ENCODE peak calls at places on chromosomes 12 and 14, in four cellular contexts. B is GM13977, Z is WTC11, A is astrocyte of the spinal cord. D is an unnamed sample.

GRCh38 chr12:101501410-101502045 is 26.4 kb downstream of the SPIC start:
- DNase-seq in B (no peak), Z (no peak), A (peak; percentile 12), D (no peak)

GRCh38 chr12:108734200-108734906 is 3.0 kb upstream of the CORO1C start:
- DNase-seq in B (no peak), Z (no peak), A (peak; percentile 94), D (no peak)

GRCh38 chr12:16112626-16113560 is 164.6 kb downstream of the SLC15A5 start:
- DNase-seq in B (no peak), Z (peak; percentile 43), A (no peak), D (no peak)

GRCh38 chr12:24078318-24078765 is 128.9 kb upstream of the SOX5 start:
- DNase-seq in B (no peak), Z (no peak), A (no peak), D (no peak)

GRCh38 chr12:45415393-45415817 is 199.5 kb downstream of the ANO6 start:
- DNase-seq in B (peak; percentile 60), Z (no peak), A (peak; percentile 98), D (no peak)

GRCh38 chr12:46933947-46934346 is 108.2 kb upstream of the SLC38A4 start:
- DNase-seq in B (peak; percentile 16), Z (no peak), A (peak; percentile 71), D (no peak)

GRCh38 chr14:72962829-72963312 is 36.6 kb downstream of the DCAF4 start:
- DNase-seq in B (no peak), Z (peak; percentile 71), A (peak; percentile 80), D (no peak)

GRCh38 chr12:43291516-43291915 is 260.5 kb downstream of the ADAMTS20 start:
- DNase-seq in B (no peak), Z (no peak), A (peak; percentile 81), D (no peak)

GRCh38 chr12:79344855-79345840 is 345.6 kb downstream of the PAWR start:
- DNase-seq in B (peak; percentile 12), Z (peak; percentile 61), A (peak; percentile 28), D (no peak)

GRCh38 chr12:104372048-104372720 is 68.6 kb downstream of the EID3 start:
- DNase-seq in B (no peak), Z (no peak), A (no peak), D (no peak)

GRCh38 chr14:71956920-71957563 is 24.8 kb downstream of the RGS6 start:
- DNase-seq in B (peak; percentile 18), Z (no peak), A (no peak), D (no peak)

GRCh38 chr12:80593766-80594165 is 113.7 kb upstream of the MYF6 start:
- DNase-seq in B (no peak), Z (no peak), A (peak; percentile 91), D (no peak)

GRCh38 chr14:65600742-65601141 is 188.2 kb downstream of the FUT8 start:
- DNase-seq in B (no peak), Z (no peak), A (no peak), D (no peak)

GRCh38 chr12:121858662-121859572 is at the start of gene HPD:
- DNase-seq in B (no peak), Z (peak; percentile 18), A (peak; percentile 78), D (no peak)

GRCh38 chr14:30138517-30138916 is 210.9 kb upstream of the PRKD1 start:
- DNase-seq in B (no peak), Z (no peak), A (peak; percentile 10), D (no peak)

GRCh38 chr14:24876009-24876690 is 173.8 kb downstream of the STXBP6 start:
- DNase-seq in B (no peak), Z (no peak), A (no peak), D (no peak)

GRCh38 chr12:124392991-124393790 is 98.3 kb downstream of the RFLNA start:
- DNase-seq in B (no peak), Z (no peak), A (peak; percentile 80), D (no peak)

GRCh38 chr14:95507701-95508103 is 8.7 kb downstream of the SYNE3 start:
- DNase-seq in B (no peak), Z (no peak), A (peak; percentile 80), D (no peak)

DNA sequence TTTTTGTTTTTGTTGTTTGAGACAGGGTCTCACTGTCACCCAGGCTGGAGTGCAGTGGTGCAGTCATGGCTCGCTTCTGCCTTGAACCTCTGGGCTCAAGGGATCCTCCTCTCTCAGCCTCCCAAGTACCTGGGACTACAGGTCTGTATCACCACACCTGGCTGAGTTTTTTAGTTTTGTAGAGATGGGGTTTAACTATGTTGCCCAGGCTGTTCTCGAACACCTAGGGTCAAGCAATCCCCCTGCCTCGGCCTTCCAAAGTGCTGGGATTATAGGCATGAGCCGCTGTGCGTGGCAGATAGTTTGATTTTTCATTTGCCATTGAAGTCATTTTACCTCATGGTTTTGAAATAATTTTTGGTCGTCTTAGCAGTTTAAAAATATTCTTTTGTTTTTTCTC is 94.3 kb upstream of the EIF5 start:
- DNase-seq in B (no peak), Z (no peak), A (no peak), D (no peak)
- TF ChIP-seq CTCF in B (no peak), Z (no peak), A (no peak), D (no peak)

DNA sequence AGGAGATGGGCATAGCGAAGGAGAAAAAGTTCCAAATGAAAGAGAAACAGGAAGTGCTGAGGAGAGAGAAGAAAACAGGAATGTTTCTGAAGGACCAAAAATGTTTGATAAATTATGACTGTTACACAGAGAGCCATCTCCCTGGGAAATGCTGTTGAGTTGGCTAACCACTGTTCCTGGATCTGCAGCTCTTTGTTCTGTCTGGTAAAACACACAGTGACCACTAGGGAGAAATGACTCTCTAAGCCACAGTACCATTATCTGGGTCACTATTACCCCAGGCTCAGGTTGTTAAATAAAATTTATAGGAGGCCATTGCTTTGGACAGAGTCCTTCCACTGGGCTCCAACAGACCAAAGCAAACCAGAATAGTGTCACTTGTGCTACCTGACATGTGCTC is 219.3 kb downstream of the CRADD start:
- DNase-seq in B (no peak), Z (no peak), A (no peak), D (no peak)
- TF ChIP-seq CTCF in B (no peak), Z (no peak), A (peak; percentile 26), D (peak; percentile 40)

GRCh38 chr14:36646664-36647416 is 14.8 kb upstream of the PAX9 start:
- DNase-seq in B (peak; percentile 25), Z (peak; percentile 57), A (no peak), D (no peak)
- TF ChIP-seq CTCF in B (no peak), Z (no peak), A (no peak), D (no peak)

GRCh38 chr14:49975799-49976198 is 82.9 kb downstream of the ARF6 start:
- DNase-seq in B (no peak), Z (no peak), A (no peak), D (no peak)
- TF ChIP-seq CTCF in B (no peak), Z (no peak), A (no peak), D (no peak)

GRCh38 chr12:12998248-12998647 is 1.8 kb downstream of the HEBP1 start:
- DNase-seq in B (no peak), Z (no peak), A (no peak), D (no peak)

GRCh38 chr12:12999959-13000615 is at the start of gene HEBP1:
- DNase-seq in B (peak; percentile 99), Z (peak; percentile 95), A (peak; percentile 89), D (peak; percentile 98)

GRCh38 chr12:13000616-13000934 is 510 bp upstream of the HEBP1 start:
- DNase-seq in B (no peak), Z (no peak), A (no peak), D (no peak)

GRCh38 chr12:12997734-12998133 is 2.3 kb downstream of the HEBP1 start:
- DNase-seq in B (no peak), Z (no peak), A (no peak), D (no peak)

DNA sequence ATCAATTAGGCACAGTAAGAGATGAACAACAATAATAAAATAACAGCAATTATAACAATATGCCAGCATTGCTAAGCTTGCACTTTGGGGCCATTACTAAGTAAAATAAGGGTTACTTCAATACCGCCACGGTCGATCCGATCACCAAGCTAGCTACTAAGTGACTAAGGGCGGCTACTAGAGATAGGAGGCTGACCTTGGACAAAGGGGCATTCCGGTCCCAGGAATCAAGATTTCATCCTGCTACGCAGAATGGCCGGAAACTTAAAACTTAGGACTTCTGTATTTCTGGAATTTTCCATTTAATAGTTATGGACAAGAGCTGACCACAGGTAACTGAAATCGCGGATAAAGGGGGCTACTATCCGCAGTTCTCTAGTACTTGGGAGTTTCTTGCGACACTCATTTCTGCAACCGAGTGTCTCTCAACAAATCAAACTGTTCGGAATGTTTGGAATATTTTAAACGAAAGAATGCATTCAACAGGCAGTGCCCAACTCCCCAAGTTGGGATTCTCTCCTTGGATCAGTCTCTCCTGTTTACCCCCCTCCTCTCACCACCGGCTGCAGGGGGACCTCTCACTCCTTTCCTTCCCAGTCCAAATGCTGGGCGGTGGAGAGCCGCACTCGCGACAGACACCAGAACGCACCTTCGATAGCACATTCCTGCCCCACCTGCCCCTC is 648 bp downstream of the HEBP1 start:
- DNase-seq in B (no peak), Z (no peak), A (no peak), D (no peak)
- TF ChIP-seq CTCF in B (no peak), Z (no peak), A (no peak), D (peak; percentile 43)

GRCh38 chr12:70060634-70061033 is 182.6 kb upstream of the CNOT2 start:
- DNase-seq in B (no peak), Z (no peak), A (no peak), D (no peak)

GRCh38 chr12:70059373-70059772 is 183.9 kb upstream of the CNOT2 start:
- DNase-seq in B (no peak), Z (no peak), A (no peak), D (no peak)
- TF ChIP-seq CTCF in B (no peak), Z (no peak), A (no peak), D (no peak)

DNA sequence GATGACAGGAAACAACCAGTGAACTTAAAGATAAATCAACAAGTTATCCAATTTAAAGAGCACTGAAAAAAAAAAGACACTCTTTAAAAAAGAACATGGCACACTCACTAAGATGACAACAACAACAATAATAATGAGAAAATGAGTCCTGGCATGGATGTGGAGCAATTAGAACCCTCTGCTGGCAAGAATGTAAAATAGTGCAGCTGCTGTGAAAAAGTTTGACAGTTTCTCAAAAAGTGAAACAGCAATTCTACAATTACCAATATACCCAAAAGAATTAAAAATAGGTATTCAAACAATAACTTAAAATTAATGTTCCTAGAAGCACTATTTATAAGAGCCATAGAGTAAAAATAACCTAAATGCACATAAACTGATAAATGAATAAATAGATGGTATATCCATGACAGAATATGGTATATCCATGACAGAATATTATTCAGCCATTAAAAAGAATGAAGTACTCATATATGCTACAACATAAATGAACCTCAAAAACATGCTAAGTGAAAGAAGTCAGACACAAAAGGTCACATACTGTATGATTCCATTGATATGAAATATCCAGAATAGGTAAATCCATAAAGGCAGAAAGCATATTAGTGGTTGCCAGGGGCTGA is 49.1 kb upstream of the GPHB5 start:
- DNase-seq in B (no peak), Z (no peak), A (no peak), D (no peak)
- TF ChIP-seq CTCF in B (no peak), Z (no peak), A (no peak), D (peak; percentile 27)